ENCODE peak calls at places on chromosomes 11 and 22, in eight cellular contexts. S, Z, O, K, E, M, B and H are unnamed samples. For H3K36me3, the result is how much of the 10 kb centered on the place peaks cover.

GRCh38 chr11:11349051-11349450 is 4.0 kb downstream of the CSNK2A3 start:
- DNase-seq in S (no peak), K (no peak), E (no peak), M (no peak), O (no peak), Z (no peak), B (no peak), H (no peak)

GRCh38 chr22:20131856-20132685 is 467 bp downstream of the ZDHHC8 start:
- DNase-seq in S (no peak), K (no peak), Z (peak), E (peak), O (no peak), M (peak), B (peak), H (no peak)

GRCh38 chr11:125329786-125330185 is 165.2 kb downstream of the PKNOX2 start:
- DNase-seq in M (no peak), K (no peak), O (no peak), S (no peak), E (no peak), Z (peak), B (no peak), H (no peak)

GRCh38 chr11:70353329-70353728 is 45.0 kb upstream of the CTTN start:
- DNase-seq in B (no peak), K (no peak), M (no peak), S (no peak), E (no peak), O (no peak), Z (no peak), H (no peak)

GRCh38 chr11:17605736-17606135 is 58.7 kb downstream of the OTOG start:
- DNase-seq in Z (no peak), B (no peak), O (no peak), M (no peak), E (no peak), S (no peak), K (no peak), H (no peak)

GRCh38 chr22:37623075-37624016 is 14.7 kb downstream of the GGA1 start:
- DNase-seq in S (no peak), B (peak), K (peak), M (peak), O (peak), Z (no peak), E (peak), H (no peak)

GRCh38 chr11:133163463-133164419 is 368.6 kb downstream of the OPCML start:
- DNase-seq in M (no peak), O (peak), Z (no peak), B (no peak), K (peak), E (no peak), S (no peak), H (peak)

GRCh38 chr22:38873469-38874411 is 1.7 kb upstream of the CBX6 start:
- DNase-seq in S (no peak), B (no peak), M (no peak), E (no peak), O (no peak), Z (no peak), K (peak), H (no peak)

GRCh38 chr11:70332567-70332966 is 62.1 kb downstream of the PPFIA1 start:
- DNase-seq in S (no peak), O (no peak), B (no peak), K (no peak), M (no peak), Z (no peak), E (no peak), H (no peak)

GRCh38 chr11:43779306-43779705 is 98.8 kb downstream of the HSD17B12 start:
- DNase-seq in Z (no peak), B (no peak), K (no peak), O (no peak), M (no peak), E (no peak), S (no peak), H (no peak)

GRCh38 chr11:20010106-20010860 is 150.0 kb downstream of the DBX1 start:
- DNase-seq in Z (no peak), K (no peak), M (no peak), B (no peak), S (no peak), E (no peak), O (no peak), H (no peak)

GRCh38 chr22:21032037-21032842 is at the start of gene SLC7A4:
- DNase-seq in K (no peak), Z (no peak), B (no peak), S (no peak), E (no peak), M (no peak), O (no peak), H (no peak)

GRCh38 chr11:15942126-15942525 is 414.2 kb downstream of the SOX6 start:
- DNase-seq in K (no peak), O (no peak), S (no peak), E (no peak), M (no peak), B (no peak), Z (no peak), H (no peak)

GRCh38 chr11:126124284-126124683 is 61.6 kb upstream of the CDON start:
- DNase-seq in S (no peak), K (no peak), E (no peak), M (no peak), Z (no peak), O (no peak), B (no peak), H (no peak)

DNA sequence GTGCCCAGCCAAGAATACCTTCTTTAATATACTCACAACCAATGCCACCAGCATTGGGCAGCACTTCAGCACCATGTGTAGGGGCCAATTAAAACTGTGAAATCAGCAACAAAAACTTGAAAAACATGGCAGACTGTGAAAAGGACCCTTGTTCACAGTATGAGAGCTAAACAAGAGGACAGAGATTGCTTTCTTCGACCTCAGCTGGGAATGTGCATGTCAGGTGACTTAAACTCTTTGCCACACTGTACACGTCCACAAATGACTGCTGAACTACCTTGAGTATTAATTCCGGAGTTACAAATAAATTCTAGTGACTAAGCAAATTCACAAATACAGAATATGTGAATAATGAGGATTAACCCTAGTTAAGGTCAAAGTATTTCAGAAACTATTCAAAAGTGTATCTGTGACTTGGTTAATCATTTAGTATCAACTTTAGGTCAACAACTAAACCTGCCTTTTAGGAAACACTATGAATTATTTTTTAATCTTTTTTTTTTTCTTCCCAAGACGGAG is 33.0 kb downstream of the DDX6 start:
- DNase-seq in B (no peak), Z (no peak), K (no peak), O (no peak), S (no peak), M (no peak), E (no peak), H (no peak)
- H3K36me3 ChIP-seq in B (half or more), Z (under half), K (under half), O (half or more), S (half or more), M (half or more), E (under half), H (under half)

DNA sequence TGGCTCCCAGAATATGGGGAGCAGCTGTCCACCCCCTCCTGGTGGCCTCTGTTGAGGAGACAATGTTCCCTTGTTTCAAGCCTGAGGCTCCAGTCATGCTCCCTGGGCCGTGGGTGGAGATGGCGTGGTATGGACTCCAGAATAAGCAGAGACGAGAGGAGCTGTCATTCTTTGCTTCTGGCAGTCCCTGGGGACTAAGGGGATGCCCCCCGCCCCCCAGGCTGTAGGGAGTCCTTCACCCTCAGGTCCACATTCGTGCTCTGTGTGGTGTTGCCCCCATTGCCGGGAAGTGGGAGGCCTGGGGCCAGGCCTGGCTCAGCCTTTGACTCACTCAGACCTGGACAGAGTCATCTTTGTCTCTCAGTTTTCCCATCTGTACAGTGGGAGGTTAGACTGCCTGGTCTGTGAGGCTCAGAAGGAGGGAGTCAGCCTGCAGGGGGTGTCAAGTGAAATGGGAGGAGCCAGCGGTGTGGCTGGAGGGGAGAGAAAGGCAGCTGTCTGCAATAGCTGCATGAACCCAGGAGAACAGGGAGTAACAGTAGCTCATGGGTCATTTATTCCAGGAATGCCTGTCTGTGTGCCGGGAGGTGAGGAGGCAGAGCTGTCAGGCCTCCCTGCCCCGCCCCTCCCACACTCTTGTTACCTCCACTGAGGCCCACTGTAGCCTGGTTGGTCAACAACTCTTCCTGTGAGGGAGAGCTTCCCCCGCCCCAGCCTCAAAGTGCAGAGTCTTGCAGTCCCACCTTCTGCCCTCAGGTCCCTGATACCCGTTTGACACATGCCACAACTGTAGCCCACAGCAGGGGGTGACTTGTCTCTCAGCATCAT is 6.3 kb downstream of the ARHGEF17 start:
- DNase-seq in K (peak), M (peak), B (peak), S (no peak), E (no peak), O (peak), Z (no peak), H (no peak)
- H3K4me3 ChIP-seq in K (no peak), M (peak), B (peak), S (no peak), E (peak), O (no peak), Z (no peak), H (no peak)

DNA sequence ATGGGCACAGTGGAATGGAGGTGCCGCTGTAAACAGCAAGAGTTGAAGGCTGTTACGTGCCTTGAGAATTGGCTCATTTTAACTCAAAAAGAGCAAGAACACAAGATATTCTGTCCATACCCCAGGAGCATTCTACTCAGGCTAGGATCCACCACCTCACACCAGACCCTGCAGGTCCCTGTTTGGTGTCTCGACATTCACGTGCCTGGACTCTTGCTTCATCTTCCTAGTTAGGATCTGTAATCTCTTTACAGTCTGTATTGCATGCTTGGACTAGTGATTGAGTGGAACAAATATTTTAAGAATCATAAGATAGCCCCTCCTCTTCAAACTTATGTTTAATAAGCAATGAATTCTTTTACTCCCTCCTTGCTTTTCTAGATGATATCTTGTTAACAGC is 94.5 kb upstream of the GAL start:
- DNase-seq in K (no peak), B (no peak), E (no peak), O (no peak), Z (no peak), M (no peak), S (no peak), H (no peak)
- H3K36me3 ChIP-seq in K (under half), B (half or more), E (under half), O (half or more), Z (under half), M (half or more), S (under half), H (under half)

GRCh38 chr11:94307101-94307791 is 2.9 kb downstream of the IZUMO1R start:
- DNase-seq in O (no peak), E (no peak), S (no peak), Z (no peak), B (no peak), K (no peak), M (no peak), H (no peak)

GRCh38 chr11:94303884-94304459 is 408 bp upstream of the IZUMO1R start:
- DNase-seq in S (no peak), O (no peak), M (no peak), K (no peak), E (no peak), Z (no peak), B (no peak), H (no peak)

GRCh38 chr11:94304559-94304958 is at the start of gene IZUMO1R:
- DNase-seq in K (no peak), E (no peak), M (no peak), B (no peak), S (no peak), Z (no peak), O (no peak), H (no peak)

GRCh38 chr11:94305146-94305545 is 766 bp downstream of the IZUMO1R start:
- DNase-seq in E (peak), S (no peak), K (peak), O (no peak), B (no peak), M (no peak), Z (no peak), H (no peak)

GRCh38 chr11:94302806-94303205 is 1.6 kb upstream of the IZUMO1R start:
- DNase-seq in E (no peak), Z (no peak), O (no peak), K (peak), M (no peak), B (no peak), S (no peak), H (no peak)
- H3K4me3 ChIP-seq in E (no peak), Z (no peak), O (no peak), K (no peak), M (no peak), B (no peak), S (no peak), H (no peak)

DNA sequence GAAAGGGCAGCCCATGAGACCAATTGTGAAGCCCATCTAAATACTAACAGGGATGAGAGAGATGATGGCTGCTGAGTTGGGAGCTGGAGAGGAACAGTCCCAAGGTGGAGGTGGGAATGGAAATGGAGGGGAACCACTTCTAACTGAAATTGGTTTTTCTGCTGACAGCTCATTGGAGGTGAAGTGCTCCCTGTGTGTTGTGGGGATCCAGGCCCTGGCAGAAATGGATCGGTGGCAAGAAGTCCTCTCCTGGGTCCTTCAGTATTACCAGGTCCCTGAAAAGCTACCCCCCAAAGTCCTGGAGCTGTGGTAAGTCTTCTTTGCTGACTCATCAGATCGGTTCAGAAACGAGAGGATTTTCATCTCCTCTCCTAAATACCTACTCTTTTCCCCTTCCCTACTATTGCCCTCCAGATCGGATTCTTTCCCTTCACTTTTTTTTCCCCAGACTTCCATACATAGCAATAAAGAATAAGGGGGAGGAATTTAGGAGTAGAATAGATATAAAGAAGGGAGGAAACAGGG is 2.0 kb downstream of the PEX26 start:
- DNase-seq in K (no peak), B (no peak), Z (no peak), E (no peak), O (no peak), M (no peak), S (no peak), H (no peak)
- H3K36me3 ChIP-seq in K (under half), B (half or more), Z (under half), E (under half), O (half or more), M (half or more), S (under half), H (under half)

DNA sequence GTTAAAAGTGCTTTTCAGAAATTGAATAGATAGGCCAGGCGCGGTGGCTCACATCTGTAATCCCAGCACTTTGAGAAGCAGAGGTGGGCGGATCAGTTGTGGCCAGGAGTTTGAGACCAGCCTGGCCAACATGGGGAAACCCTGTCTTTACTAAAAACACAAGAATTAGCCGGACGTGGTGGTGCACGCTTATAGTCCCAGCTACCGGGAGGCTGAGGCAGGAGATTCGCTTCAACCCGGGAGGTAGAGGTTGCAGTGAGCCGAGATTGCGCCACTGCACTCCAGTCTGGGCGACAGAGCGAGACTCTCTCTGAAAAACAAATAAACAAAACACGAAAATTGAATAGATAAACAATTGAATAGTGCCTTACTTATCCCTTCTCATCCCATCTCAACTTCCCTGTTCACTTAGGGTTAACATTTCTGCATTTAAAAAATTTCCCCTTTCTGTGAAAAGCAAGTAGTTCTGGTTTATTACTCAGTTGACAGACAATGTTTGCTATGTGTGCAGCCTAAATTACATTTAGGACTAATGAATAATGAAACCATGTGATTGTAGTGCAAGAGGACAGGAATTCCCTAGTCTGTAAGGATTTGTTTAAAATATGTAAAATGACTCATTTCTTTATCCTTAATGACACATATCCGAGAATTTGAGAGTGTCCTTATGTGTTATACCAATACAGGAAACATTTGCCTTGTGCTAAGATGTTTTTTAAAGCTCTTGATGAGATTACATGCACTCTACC is 6.0 kb downstream of the RNF169 start:
- DNase-seq in O (no peak), B (no peak), M (no peak), E (no peak), K (peak), Z (no peak), S (no peak), H (no peak)
- H3K4me3 ChIP-seq in O (no peak), B (no peak), M (no peak), E (no peak), K (no peak), Z (no peak), S (no peak), H (no peak)